ENCODE peak calls at places on chromosomes 11 and 22, in six cellular contexts. N is WERI-Rb-1, R is neural progenitor cell, B is BJ, Z is fibroblast of pulmonary artery, G is lower leg skin. H is an unnamed sample.

GRCh38 chr11:106249857-106250256 is 172.4 kb downstream of the AASDHPPT start:
- DNase-seq in N (no peak), B (peak), Z (peak), R (no peak), G (no peak), H (no peak)

GRCh38 chr11:76512851-76513653 is 68.2 kb downstream of the EMSY start:
- DNase-seq in N (no peak), B (no peak), G (no peak), R (peak), Z (peak), H (peak)

GRCh38 chr22:32308934-32309333 is 48.7 kb upstream of the RFPL3 start:
- DNase-seq in R (no peak), G (peak), B (no peak), Z (no peak), N (no peak), H (no peak)

GRCh38 chr11:127919206-127920000 is 668.0 kb downstream of the ETS1 start:
- DNase-seq in G (no peak), N (no peak), B (peak), R (no peak), Z (peak), H (peak)

GRCh38 chr11:133576351-133576750 is 44.0 kb upstream of the OPCML start:
- DNase-seq in B (no peak), N (no peak), R (peak), G (no peak), Z (no peak), H (no peak)

GRCh38 chr22:38865201-38866023 is 6.6 kb downstream of the CBX6 start:
- DNase-seq in R (no peak), B (no peak), Z (no peak), N (peak), G (no peak), H (no peak)

GRCh38 chr22:31160328-31160978 is 471 bp downstream of the RNF185 start:
- DNase-seq in Z (peak), N (no peak), G (no peak), B (no peak), R (no peak), H (no peak)

GRCh38 chr11:121446752-121447156 is 5.4 kb upstream of the SORL1 start:
- DNase-seq in G (no peak), Z (peak), N (no peak), R (peak), B (no peak), H (no peak)

GRCh38 chr11:19595840-19596751 is 116.5 kb upstream of the NAV2 start:
- DNase-seq in Z (peak), B (peak), R (no peak), N (no peak), G (peak), H (peak)

GRCh38 chr11:63505857-63506528 is at the start of gene LGALS12:
- DNase-seq in R (no peak), G (no peak), N (no peak), Z (peak), B (no peak), H (no peak)

GRCh38 chr22:50244420-50245213 is at the start of gene TUBGCP6:
- DNase-seq in Z (peak), N (peak), G (peak), B (no peak), R (peak), H (peak)
- TF ChIP-seq CTCF in Z (peak), N (peak), G (no peak), B (no peak), R (peak), H (no peak)

GRCh38 chr11:102458531-102458930 is 6.0 kb upstream of the TMEM123 start:
- DNase-seq in B (no peak), R (no peak), N (no peak), Z (peak), G (no peak), H (no peak)
- H3K4me3 ChIP-seq in B (no peak), R (no peak), N (no peak), Z (no peak), G (no peak), H (no peak)

GRCh38 chr11:7548659-7549283 is 35.0 kb downstream of the PPFIBP2 start:
- DNase-seq in G (no peak), Z (no peak), B (no peak), R (peak), N (peak), H (no peak)
- TF ChIP-seq CTCF in G (no peak), Z (no peak), B (no peak), R (peak), N (peak), H (peak)

DNA sequence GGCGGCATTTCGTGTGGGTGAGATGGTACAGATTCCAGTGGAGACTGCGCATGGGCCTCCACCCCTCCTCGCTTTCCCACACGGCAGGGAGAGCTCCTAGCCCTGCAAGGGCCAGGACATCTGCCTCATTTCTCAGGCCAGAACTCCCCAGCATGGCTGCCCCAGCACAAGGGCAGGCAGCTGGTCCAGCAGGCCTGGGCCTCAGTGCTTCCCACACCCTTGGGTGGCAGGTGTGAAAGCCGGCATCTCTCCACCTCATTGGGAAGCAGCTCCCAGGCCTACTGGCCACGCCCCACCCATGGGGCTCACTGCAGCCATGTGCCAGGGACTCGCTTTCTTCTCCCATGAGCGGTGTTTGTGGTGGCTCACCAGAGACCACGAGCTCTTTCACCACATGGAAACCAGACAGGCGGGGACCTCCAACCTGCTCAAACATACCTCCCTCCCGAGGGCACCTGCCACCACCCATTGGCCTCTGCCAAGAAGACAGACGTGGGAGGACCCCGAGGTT is 79.1 kb downstream of the NAT10 start:
- DNase-seq in G (no peak), B (no peak), R (no peak), N (no peak), Z (no peak), H (no peak)
- H3K4me3 ChIP-seq in G (no peak), B (no peak), R (no peak), N (no peak), Z (no peak), H (no peak)

DNA sequence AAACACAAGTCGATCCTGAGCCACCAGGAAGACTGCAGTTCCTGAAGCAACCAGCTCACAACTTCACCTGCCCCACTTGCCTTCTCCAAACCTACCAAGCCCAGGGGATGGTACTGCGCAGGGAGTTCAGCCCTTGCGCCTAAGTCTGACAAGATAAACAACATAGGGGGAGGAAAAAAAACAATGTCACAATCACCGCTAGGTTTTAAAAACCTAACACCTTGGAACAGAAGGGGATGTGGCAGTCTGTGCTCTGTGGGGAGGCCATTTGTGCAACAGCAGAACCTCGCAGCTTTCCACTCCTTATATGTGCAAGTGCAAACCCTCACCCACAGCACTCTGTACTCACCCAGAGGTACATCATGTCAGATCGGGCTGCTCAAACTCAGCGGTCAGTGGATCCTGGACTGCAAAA is 134.2 kb downstream of the RBFOX2 start:
- DNase-seq in Z (peak), R (peak), G (no peak), N (no peak), B (no peak), H (no peak)
- TF ChIP-seq CTCF in Z (no peak), R (no peak), G (no peak), N (no peak), B (no peak), H (no peak)

GRCh38 chr11:95790933-95791247 is 592 bp downstream of the CEP57 start:
- DNase-seq in G (peak), R (peak), N (peak), Z (peak), B (no peak), H (peak)

GRCh38 chr11:95789506-95790122 is at the start of gene FAM76B:
- DNase-seq in B (peak), Z (peak), N (peak), R (peak), G (peak), H (peak)

GRCh38 chr11:95788921-95789505 is 569 bp downstream of the FAM76B start:
- DNase-seq in B (no peak), N (peak), Z (peak), R (peak), G (no peak), H (peak)

GRCh38 chr11:95791385-95792033 is 1.2 kb downstream of the CEP57 start:
- DNase-seq in R (peak), Z (no peak), B (no peak), G (no peak), N (no peak), H (no peak)

GRCh38 chr11:95790123-95790932 is at the start of gene CEP57:
- DNase-seq in B (peak), N (peak), Z (peak), R (peak), G (peak), H (peak)
- H3K4me3 ChIP-seq in B (peak), N (peak), Z (peak), R (peak), G (peak), H (peak)

DNA sequence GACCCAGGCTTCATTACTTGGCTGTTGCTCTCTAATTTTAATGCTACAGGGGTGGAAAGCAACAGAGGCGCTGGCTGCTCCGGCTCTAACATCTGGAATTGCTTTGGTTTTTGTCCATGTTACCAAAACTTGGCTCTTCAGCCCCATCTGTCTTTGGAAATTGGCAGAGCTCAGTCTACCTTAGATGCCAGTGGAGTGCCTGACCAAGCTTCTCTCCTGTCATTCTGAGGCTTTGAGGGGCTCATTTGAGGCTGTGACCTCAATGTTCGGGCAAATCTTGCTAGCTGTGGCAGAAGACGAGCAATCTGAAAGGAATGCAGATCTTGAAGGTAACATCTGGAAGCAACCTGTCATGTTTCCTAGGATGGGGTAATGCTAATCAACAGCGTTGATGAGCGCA is 409.5 kb upstream of the SYN3 start:
- DNase-seq in R (no peak), B (no peak), N (no peak), G (peak), Z (peak), H (peak)
- TF ChIP-seq CTCF in R (peak), B (peak), N (no peak), G (no peak), Z (peak), H (peak)

GRCh38 chr22:44586337-44586990 is 88.4 kb upstream of the RTL6 start:
- DNase-seq in R (no peak), N (no peak), Z (no peak), B (no peak), G (peak), H (no peak)
- H3K4me3 ChIP-seq in R (no peak), N (no peak), Z (no peak), B (no peak), G (no peak), H (no peak)

GRCh38 chr11:44760917-44761545 is 34.3 kb downstream of the TSPAN18 start:
- DNase-seq in R (peak), B (peak), N (no peak), G (peak), Z (peak), H (no peak)
- TF ChIP-seq CTCF in R (peak), B (no peak), N (peak), G (no peak), Z (no peak), H (no peak)